ENCODE peak calls at places on chromosomes 4 and X, in five cellular contexts. G, D, Q, E and T are unnamed samples.

GRCh38 chr4:108512615-108513505 is 107.5 kb upstream of the RPL34 start:
- DNase-seq in G (no peak), D (no peak), Q (no peak), E (no peak), T (peak; percentile 26)

GRCh38 chrX:77572322-77572721 is 125.1 kb downstream of the FGF16 start:
- DNase-seq in G (no peak), D (no peak), Q (no peak), E (no peak), T (no peak)

GRCh38 chrX:153734871-153735270 is 10.2 kb downstream of the ABCD1 start:
- DNase-seq in G (no peak), D (no peak), Q (no peak), E (no peak), T (no peak)

GRCh38 chrX:152428089-152428488 is 23.0 kb downstream of the GABRA3 start:
- DNase-seq in G (no peak), D (no peak), Q (no peak), E (no peak), T (no peak)

GRCh38 chrX:110853610-110854009 is 58.0 kb upstream of the CHRDL1 start:
- DNase-seq in G (no peak), D (no peak), Q (no peak), E (no peak), T (no peak)

GRCh38 chr4:155672342-155672741 is 5.7 kb downstream of the GUCY1A1 start:
- DNase-seq in G (no peak), D (no peak), Q (no peak), E (no peak), T (no peak)

GRCh38 chr4:54226399-54227260 is 2.5 kb upstream of the PDGFRA start:
- DNase-seq in G (no peak), D (peak; percentile 79), Q (peak; percentile 74), E (no peak), T (peak; percentile 81)

GRCh38 chr4:186069734-186070133 is 778 bp downstream of the TLR3 start:
- DNase-seq in G (no peak), D (no peak), Q (no peak), E (no peak), T (no peak)

GRCh38 chr4:122252584-122252983 is 100.5 kb downstream of the BLTP1 start:
- DNase-seq in G (no peak), D (no peak), Q (no peak), E (no peak), T (no peak)

GRCh38 chr4:147160908-147161513 is 215.3 kb upstream of the TTC29 start:
- DNase-seq in G (no peak), D (no peak), Q (no peak), E (no peak), T (no peak)

GRCh38 chr4:79852305-79852730 is 220.7 kb downstream of the ANTXR2 start:
- DNase-seq in G (no peak), D (peak; percentile 20), Q (no peak), E (no peak), T (peak; percentile 23)

GRCh38 chr4:15765910-15766703 is 12.0 kb upstream of the CD38 start:
- DNase-seq in G (no peak), D (no peak), Q (no peak), E (no peak), T (no peak)

GRCh38 chrX:3268804-3269203 is 77.6 kb downstream of the MXRA5 start:
- DNase-seq in G (no peak), D (no peak), Q (no peak), E (no peak), T (no peak)

GRCh38 chr4:91636083-91636482 is 667.7 kb upstream of the GRID2 start:
- DNase-seq in G (no peak), D (no peak), Q (no peak), E (no peak), T (no peak)

GRCh38 chr4:13711233-13711775 is 83.8 kb upstream of the BOD1L1 start:
- DNase-seq in G (no peak), D (no peak), Q (no peak), E (no peak), T (no peak)

GRCh38 chrX:96387801-96388200 is 296.8 kb upstream of the DIAPH2 start:
- DNase-seq in G (no peak), D (no peak), Q (no peak), E (no peak), T (no peak)

GRCh38 chr4:186693159-186693815 is 30.4 kb downstream of the FAT1 start:
- DNase-seq in G (peak; percentile 76), D (peak; percentile 88), Q (peak; percentile 78), E (no peak), T (peak; percentile 48)

GRCh38 chrX:16934212-16934611 is 12.2 kb upstream of the REPS2 start:
- DNase-seq in G (no peak), D (no peak), Q (no peak), E (no peak), T (no peak)

GRCh38 chrX:30824275-30824674 is 64.8 kb downstream of the TAB3 start:
- DNase-seq in G (no peak), D (no peak), Q (no peak), E (no peak), T (no peak)

GRCh38 chrX:30822719-30823118 is 66.3 kb downstream of the TAB3 start:
- DNase-seq in G (no peak), D (no peak), Q (no peak), E (no peak), T (no peak)

GRCh38 chrX:30821116-30821515 is 67.9 kb downstream of the TAB3 start:
- DNase-seq in G (no peak), D (no peak), Q (no peak), E (no peak), T (no peak)

GRCh38 chrX:30819080-30819479 is 70.0 kb downstream of the TAB3 start:
- DNase-seq in G (no peak), D (no peak), Q (no peak), E (no peak), T (no peak)

DNA sequence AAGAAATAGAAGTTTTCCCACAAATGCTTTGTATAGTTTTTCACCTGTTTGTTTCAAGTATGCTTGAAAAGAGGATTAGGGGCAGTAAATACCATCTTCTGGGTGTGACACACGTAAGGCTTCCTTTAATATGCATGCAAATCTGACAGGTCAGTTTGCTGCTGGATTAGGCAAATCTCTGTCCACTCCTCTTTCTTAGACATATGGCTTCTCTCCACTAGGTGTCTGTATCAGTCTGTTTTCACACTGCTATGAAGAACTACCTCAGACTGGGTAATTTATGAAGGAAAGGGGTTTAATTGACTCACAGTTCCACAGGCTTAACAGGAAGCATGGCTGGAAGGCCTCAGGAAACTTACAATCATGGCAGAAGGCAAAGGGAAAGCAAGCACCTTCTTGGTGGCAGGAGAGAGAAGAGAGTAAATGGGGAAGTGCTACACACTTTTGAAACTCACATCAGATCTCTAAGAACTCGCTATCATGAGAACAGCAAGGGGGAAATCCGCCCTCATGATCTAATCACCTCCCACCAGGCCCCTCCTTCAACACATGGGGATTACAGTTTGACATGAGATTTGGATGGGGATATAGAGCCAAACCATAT is 66.9 kb downstream of the TAB3 start:
- DNase-seq in G (no peak), D (no peak), Q (no peak), E (no peak), T (no peak)
- TF ChIP-seq CTCF in G (no peak), D (no peak), Q (no peak), E (no peak), T (no peak)

GRCh38 chr4:157222764-157223145 is 2.2 kb downstream of the GRIA2 start:
- DNase-seq in G (no peak), D (no peak), Q (no peak), E (no peak), T (peak; percentile 16)

GRCh38 chr4:157217708-157218107 is 2.8 kb upstream of the GRIA2 start:
- DNase-seq in G (no peak), D (no peak), Q (no peak), E (no peak), T (no peak)

GRCh38 chr4:157221426-157221894 is 932 bp downstream of the GRIA2 start:
- DNase-seq in G (no peak), D (no peak), Q (no peak), E (no peak), T (peak; percentile 15)

GRCh38 chr4:157221895-157222763 is 1.6 kb downstream of the GRIA2 start:
- DNase-seq in G (no peak), D (no peak), Q (no peak), E (no peak), T (peak; percentile 41)

DNA sequence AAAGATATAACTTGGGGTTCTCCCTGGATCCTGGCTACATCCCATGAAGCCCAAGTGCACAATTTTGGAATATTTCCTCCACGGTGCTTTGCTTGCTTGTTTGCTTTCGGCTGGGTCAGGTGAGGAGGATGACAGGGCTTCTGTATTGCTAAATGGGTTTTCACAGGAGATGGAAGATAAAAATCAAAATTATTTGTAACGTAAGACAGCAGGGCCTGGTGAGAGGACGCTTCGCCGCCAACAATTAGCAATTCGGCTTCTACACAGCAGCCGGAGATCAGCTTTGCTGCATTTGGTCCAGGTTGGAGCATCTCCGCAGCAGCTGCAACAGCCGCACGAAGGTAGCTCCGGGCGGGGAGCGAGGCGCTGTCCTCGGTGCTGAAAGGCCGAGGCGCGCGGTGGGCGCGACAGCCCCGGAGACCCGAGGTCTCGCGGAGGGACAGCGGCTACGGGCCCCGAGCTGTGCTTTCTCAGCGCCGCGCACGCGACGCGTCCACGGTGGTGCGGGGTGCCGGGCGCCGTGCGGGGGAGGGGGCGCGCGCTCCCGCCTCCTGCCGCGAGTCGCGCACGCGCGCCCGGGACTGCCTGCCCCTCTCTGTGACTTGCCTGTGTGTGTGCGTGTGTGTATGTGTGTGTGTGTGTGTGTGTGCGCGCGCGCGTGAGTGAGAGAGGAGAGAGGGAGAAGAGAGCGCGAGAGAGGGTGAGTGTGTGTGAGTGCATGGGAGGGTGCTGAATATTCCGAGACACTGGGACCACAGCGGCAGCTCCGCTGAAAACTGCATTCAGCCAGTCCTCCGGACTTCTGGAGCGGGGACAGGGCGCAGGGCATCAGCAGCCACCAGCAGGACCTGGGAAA is at the start of gene GRIA2:
- DNase-seq in G (peak; percentile 62), D (no peak), Q (peak; percentile 72), E (no peak), T (peak; percentile 68)
- H3K27me3 ChIP-seq in G (peaks cover 39% of the 10 kb centered on the region), D (peaks cover 31% of the 10 kb centered on the region), Q (peaks cover 43% of the 10 kb centered on the region), E (peaks cover 38% of the 10 kb centered on the region), T (no peaks in the 10 kb centered on the region)

GRCh38 chr4:56570041-56570440 is 64.5 kb downstream of the ARL9 start:
- DNase-seq in G (no peak), D (no peak), Q (no peak), E (no peak), T (no peak)
- TF ChIP-seq CTCF in G (no peak), D (no peak), Q (no peak), E (no peak), T (no peak)

DNA sequence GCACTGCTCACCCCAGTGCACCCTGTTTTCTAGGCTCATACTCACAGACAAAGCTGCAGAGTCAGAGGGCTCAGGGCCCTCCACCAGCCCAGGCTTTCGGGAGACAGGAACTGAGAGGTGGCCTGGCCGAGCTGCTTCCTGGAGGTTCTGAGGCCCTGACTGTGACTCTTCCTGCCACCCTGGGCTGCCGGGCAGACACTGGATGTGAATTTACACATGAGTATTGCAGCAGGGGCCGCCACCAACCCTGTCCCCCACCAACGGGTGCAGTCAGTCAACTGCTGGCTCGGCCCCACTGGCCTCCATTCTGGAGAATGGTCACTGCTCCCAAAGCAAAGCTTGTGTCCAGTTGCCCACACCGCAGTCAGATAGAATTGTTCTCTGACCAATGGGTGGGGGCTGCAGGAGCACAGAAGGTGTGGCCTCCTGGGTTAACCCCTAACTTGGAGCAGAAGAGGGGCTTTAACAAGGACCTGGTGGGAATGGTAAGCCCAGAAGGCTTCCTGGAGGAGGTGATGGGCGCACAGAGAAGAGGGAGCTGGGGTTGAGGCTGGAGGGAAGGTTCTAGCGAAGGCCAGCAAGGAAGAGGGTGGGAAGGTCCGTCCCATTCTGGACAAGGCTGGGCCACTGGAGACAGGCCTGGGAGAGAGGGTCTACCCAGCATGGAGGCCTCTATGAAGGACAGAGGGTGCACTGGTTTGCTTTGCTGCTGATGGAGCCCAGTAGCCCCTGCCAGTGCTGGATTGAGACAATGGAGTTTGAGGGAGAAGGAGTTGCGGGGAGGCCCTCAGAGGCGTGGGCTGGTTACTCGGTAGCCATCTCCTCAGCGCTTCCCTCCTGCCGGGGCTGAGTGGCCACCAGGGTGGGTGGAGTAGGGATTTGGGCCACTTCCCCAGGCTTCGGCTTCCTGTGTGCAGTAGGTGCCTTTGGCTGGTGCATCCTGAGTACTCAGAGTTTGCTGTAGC is 135.3 kb downstream of the CPZ start:
- DNase-seq in G (peak; percentile 21), D (peak; percentile 15), Q (peak; percentile 59), E (peak; percentile 86), T (peak; percentile 3)
- H3K27me3 ChIP-seq in G (peaks cover 24% of the 10 kb centered on the region), D (peaks cover 56% of the 10 kb centered on the region), Q (peaks cover 10% of the 10 kb centered on the region), E (peaks cover 10% of the 10 kb centered on the region), T (no peaks in the 10 kb centered on the region)